ENCODE peak calls at places on chromosomes 16 and 17, in five cellular contexts. B is effector memory CD4-positive, alpha-beta T cell; X is heart right ventricle; N is neural progenitor cell; P is SJSA1. U is an unnamed sample. For H3K27me3 and H3K36me3, the result is how much of the 10 kb centered on the place peaks cover.

GRCh38 chr16:49593423-49594040 is 219.9 kb downstream of the C16orf78 start:
- DNase-seq in N (no peak), P (no peak), B (no peak), X (no peak), U (peak)

GRCh38 chr16:2484898-2485508 is 10.1 kb downstream of the TBC1D24 start:
- DNase-seq in P (no peak), B (no peak), X (no peak), N (no peak), U (no peak)

GRCh38 chr17:65772989-65773388 is 211.5 kb upstream of the AXIN2 start:
- DNase-seq in B (no peak), P (no peak), X (no peak), N (no peak), U (no peak)

GRCh38 chr16:14405611-14406537 is 224.2 kb downstream of the PARN start:
- DNase-seq in N (peak), X (no peak), B (no peak), P (no peak), U (peak)

GRCh38 chr17:50129303-50129945 is 536 bp downstream of the SAMD14 start:
- DNase-seq in P (no peak), X (no peak), N (peak), B (peak), U (no peak)

GRCh38 chr17:39208136-39208535 is 8.1 kb downstream of the RPL19 start:
- DNase-seq in P (no peak), X (no peak), B (no peak), N (no peak), U (peak)

GRCh38 chr17:8939496-8940334 is 25.8 kb downstream of the PIK3R5 start:
- DNase-seq in N (no peak), X (no peak), B (no peak), P (no peak), U (no peak)

GRCh38 chr17:33459078-33459940 is 166.2 kb upstream of the ASIC2 start:
- DNase-seq in N (no peak), P (no peak), X (no peak), B (no peak), U (peak)

GRCh38 chr16:588639-588888 is 1.3 kb upstream of the RAB40C start:
- DNase-seq in N (peak), X (no peak), P (peak), B (peak), U (peak)

GRCh38 chr17:42072323-42073187 is 22.2 kb upstream of the C17orf113 start:
- DNase-seq in N (peak), P (no peak), B (no peak), X (no peak), U (no peak)
- H3K4me3 ChIP-seq in N (peak), P (peak), B (peak), X (peak), U (peak)

GRCh38 chr17:1951920-1952319 is 73.2 kb downstream of the RTN4RL1 start:
- DNase-seq in X (no peak), B (no peak), P (no peak), N (no peak), U (no peak)
- H3K27me3 ChIP-seq in X (under half), B (under half), P (under half), N (under half), U (under half)

GRCh38 chr17:29948460-29949185 is 7.2 kb downstream of the EFCAB5 start:
- DNase-seq in N (no peak), B (no peak), P (no peak), X (no peak), U (no peak)
- H3K36me3 ChIP-seq in N (under half), B (under half), P (under half), X (under half), U (under half)

GRCh38 chr17:27630607-27631408 is at the start of gene LGALS9:
- DNase-seq in X (peak), B (no peak), P (peak), N (no peak), U (no peak)
- H3K4me3 ChIP-seq in X (peak), B (peak), P (no peak), N (no peak), U (no peak)

GRCh38 chr17:47720754-47721533 is 12.1 kb upstream of the TBX21 start:
- DNase-seq in X (no peak), N (peak), B (peak), P (peak), U (no peak)
- H3K27me3 ChIP-seq in X (under half), N (under half), B (under half), P (under half), U (under half)

DNA sequence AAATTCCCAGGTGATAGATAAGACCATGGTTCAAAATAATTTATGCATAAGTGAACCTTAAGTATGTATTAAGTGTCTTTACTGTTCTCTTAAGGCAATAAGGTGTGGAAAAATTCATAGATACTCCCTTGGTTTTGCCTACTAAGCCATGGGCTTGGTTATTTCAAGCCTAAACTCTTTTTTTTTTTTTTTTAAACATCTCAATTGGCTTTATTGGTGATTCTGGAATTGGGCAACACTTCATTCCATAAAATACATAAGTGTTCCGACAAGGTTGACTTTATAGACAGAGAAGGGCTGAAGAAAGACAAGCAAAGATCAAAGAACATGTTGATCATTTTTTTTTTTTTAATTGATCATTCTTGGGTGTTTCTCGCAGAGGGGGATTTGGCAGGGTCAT is 73.5 kb downstream of the ESRP2 start:
- DNase-seq in P (no peak), N (no peak), B (no peak), X (no peak), U (no peak)
- H3K36me3 ChIP-seq in P (under half), N (under half), B (under half), X (half or more), U (under half)

U was measured in SJCRH30.